ENCODE peak calls at places on chromosome 19, in eight cellular contexts. X, J, A, R, Y, Z, G and V are unnamed samples. For H3K27me3, the result is how much of the 10 kb centered on the place peaks cover.

GRCh38 chr19:27660428-27660827 is 1552.5 kb downstream of the UQCRFS1 start:
- DNase-seq in Y (no peak), X (peak), R (no peak), Z (no peak), G (no peak), A (no peak), J (no peak), V (no peak)

GRCh38 chr19:2164020-2164988 is 571 bp downstream of the DOT1L start:
- DNase-seq in Z (peak), A (no peak), R (no peak), J (no peak), Y (no peak), X (no peak), G (no peak), V (peak)

GRCh38 chr19:12606796-12607195 is 3.8 kb downstream of the ZNF490 start:
- DNase-seq in R (no peak), Z (no peak), X (no peak), A (no peak), Y (no peak), J (no peak), G (no peak), V (no peak)

GRCh38 chr19:57248646-57249045 is 8.2 kb downstream of the ZNF805 start:
- DNase-seq in Z (no peak), J (no peak), Y (no peak), R (no peak), G (no peak), A (no peak), X (peak), V (no peak)

GRCh38 chr19:5155586-5156210 is 184.9 kb downstream of the PTPRS start:
- DNase-seq in Y (no peak), J (no peak), G (peak), R (no peak), X (no peak), Z (no peak), A (no peak), V (no peak)

GRCh38 chr19:4986056-4986455 is 17.1 kb downstream of the KDM4B start:
- DNase-seq in A (no peak), R (no peak), X (no peak), G (no peak), Z (no peak), Y (no peak), J (no peak), V (no peak)

GRCh38 chr19:16258440-16258903 is 60.8 kb downstream of the AP1M1 start:
- DNase-seq in J (no peak), G (peak), Y (peak), R (peak), Z (no peak), X (no peak), A (no peak), V (no peak)

GRCh38 chr19:6478815-6479214 is 2.8 kb downstream of the DENND1C start:
- DNase-seq in Z (no peak), G (no peak), J (no peak), X (no peak), R (no peak), A (no peak), Y (no peak), V (no peak)

DNA sequence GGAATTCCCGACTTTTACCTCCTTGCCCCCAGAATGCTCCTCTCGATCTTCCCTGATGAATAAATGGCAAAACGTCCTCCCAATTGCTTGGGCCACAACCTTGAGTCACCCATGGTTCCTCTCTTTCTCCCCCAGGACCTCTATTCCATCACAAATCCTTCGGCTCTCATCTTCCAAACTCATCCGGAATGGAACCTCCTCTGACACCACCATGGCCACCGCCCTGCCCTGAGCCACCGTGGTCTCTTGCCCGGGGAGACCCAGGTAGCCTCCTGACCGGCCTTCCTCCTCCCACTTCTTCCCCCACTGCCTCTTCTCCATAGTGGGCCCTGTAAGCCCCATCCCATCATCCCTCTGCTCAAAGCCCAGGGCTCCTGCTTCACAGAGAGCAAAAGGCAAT is 4.9 kb downstream of the SLC7A10 start:
- DNase-seq in J (no peak), Y (no peak), G (no peak), Z (no peak), X (no peak), A (no peak), R (no peak), V (no peak)
- H3K27me3 ChIP-seq in J (under half), Y (under half), G (under half), Z (under half), X (under half), A (under half), R (under half), V (under half)

GRCh38 chr19:41939861-41940442 is 11.7 kb upstream of the ERFL start:
- DNase-seq in Y (peak), J (no peak), R (peak), X (peak), G (no peak), Z (peak), A (no peak), V (peak)
- H3K27me3 ChIP-seq in Y (under half), J (under half), R (under half), X (half or more), G (under half), Z (half or more), A (under half), V (under half)

GRCh38 chr19:49362048-49362925 is at the start of gene TEAD2:
- DNase-seq in J (peak), Y (peak), X (peak), R (peak), Z (peak), G (no peak), A (no peak), V (peak)
- H3K27me3 ChIP-seq in J (under half), Y (under half), X (under half), R (under half), Z (under half), G (under half), A (under half), V (under half)

DNA sequence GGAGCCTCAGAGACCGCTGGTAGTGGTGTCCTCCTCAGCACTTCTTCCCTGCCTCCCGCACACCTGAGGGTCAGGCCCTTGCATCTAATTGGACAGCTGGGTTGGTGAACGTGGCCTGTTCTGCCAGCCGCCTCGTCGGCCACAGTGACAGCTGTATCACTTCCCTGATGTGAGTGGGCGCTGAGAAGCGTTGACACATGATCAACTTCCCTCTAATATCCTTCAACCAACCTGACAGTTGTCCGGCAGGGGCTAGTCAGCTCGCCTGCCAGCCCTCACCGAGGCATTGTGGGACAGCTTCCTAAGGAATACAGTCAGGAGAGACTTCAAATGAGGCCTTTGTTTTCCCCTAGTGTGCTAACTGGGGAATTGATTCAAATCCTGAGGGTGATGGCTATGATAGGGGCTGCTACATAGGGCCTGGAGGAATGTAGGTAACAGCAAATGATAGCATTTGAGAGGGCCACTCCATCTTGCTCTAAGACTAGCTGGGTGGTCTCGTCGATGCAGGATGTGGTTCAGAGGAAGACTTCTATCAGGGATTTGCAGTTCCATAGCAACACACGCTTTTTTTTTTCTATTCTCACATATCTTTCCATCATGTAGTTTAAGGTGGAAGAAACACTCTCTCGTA is 230.8 kb downstream of the TSHZ3 start:
- DNase-seq in G (no peak), A (no peak), X (no peak), Y (peak), Z (peak), R (no peak), J (no peak), V (peak)
- H3K27me3 ChIP-seq in G (under half), A (under half), X (under half), Y (under half), Z (under half), R (under half), J (under half), V (under half)